ENCODE peak calls at places on chromosomes 7 and 10, in nine cellular contexts. Y is hypothalamus; A is substantia nigra; D is adrenal gland; E is posterior vena cava; Q is activated naive CD8-positive, alpha-beta T cell treated with anti-CD3 and anti-CD28 coated beads for 36 hours; B is GM04504; P is posterior cingulate gyrus; Z is naive B cell. L is an unnamed sample.

GRCh38 chr7:5797716-5798115 is 16.3 kb upstream of the RNF216 start:
- DNase-seq in A (no peak), B (no peak), D (no peak), P (no peak), Y (no peak), E (peak; percentile 12), Z (no peak), Q (no peak), L (no peak)

GRCh38 chr7:79386688-79387422 is 66.6 kb downstream of the MAGI2 start:
- DNase-seq in Q (no peak), D (no peak), B (peak; percentile 13), A (no peak), Z (no peak), Y (no peak), E (no peak), P (no peak), L (no peak)

GRCh38 chr10:95513941-95514392 is 47.2 kb downstream of the SORBS1 start:
- DNase-seq in B (no peak), Y (no peak), Q (no peak), P (peak; percentile 49), E (no peak), D (peak; percentile 60), Z (no peak), A (peak; percentile 12), L (no peak)

GRCh38 chr7:20191044-20191867 is 25.9 kb downstream of the MACC1 start:
- DNase-seq in P (no peak), E (no peak), Z (peak; percentile 15), Y (no peak), A (no peak), D (no peak), Q (no peak), B (no peak), L (no peak)

GRCh38 chr10:67936416-67936815 is 52.0 kb downstream of the SIRT1 start:
- DNase-seq in D (no peak), Q (no peak), E (no peak), P (no peak), B (peak; percentile 28), Y (no peak), Z (no peak), A (no peak), L (no peak)

GRCh38 chr7:6165521-6166325 is 106.7 kb downstream of the CYTH3 start:
- DNase-seq in Z (no peak), E (peak; percentile 49), Q (no peak), Y (no peak), B (no peak), P (no peak), D (no peak), A (no peak), L (no peak)

GRCh38 chr7:76428868-76429805 is 4.4 kb downstream of the ZP3 start:
- DNase-seq in Q (no peak), D (no peak), A (no peak), B (peak; percentile 24), Z (no peak), P (no peak), E (peak; percentile 62), Y (no peak), L (no peak)

GRCh38 chr10:113045155-113046055 is 95.4 kb downstream of the TCF7L2 start:
- DNase-seq in P (no peak), Y (no peak), E (no peak), A (no peak), D (no peak), Z (no peak), Q (no peak), B (peak; percentile 75), L (no peak)

GRCh38 chr10:80132299-80133139 is at the start of gene PLAC9:
- DNase-seq in D (no peak), Q (no peak), B (no peak), Z (no peak), Y (no peak), E (no peak), A (no peak), P (no peak), L (no peak)

GRCh38 chr7:39300276-39300675 is 265.9 kb upstream of the YAE1 start:
- DNase-seq in E (no peak), Z (no peak), Y (no peak), Q (no peak), P (no peak), D (no peak), B (no peak), A (no peak), L (no peak)

GRCh38 chr10:3786295-3786981 is 1.4 kb upstream of the KLF6 start:
- DNase-seq in B (no peak), D (peak; percentile 64), A (no peak), P (no peak), E (peak; percentile 81), Y (no peak), Q (peak; percentile 27), Z (no peak), L (no peak)

GRCh38 chr10:536935-537334 is 152.5 kb downstream of the DIP2C start:
- DNase-seq in B (no peak), D (no peak), Z (no peak), A (no peak), P (no peak), E (peak; percentile 34), Y (no peak), Q (no peak), L (no peak)

GRCh38 chr7:2633538-2634264 is 1.9 kb downstream of the TTYH3 start:
- DNase-seq in B (peak; percentile 89), P (no peak), Q (peak; percentile 62), Z (no peak), E (peak; percentile 93), A (no peak), D (peak; percentile 88), Y (no peak), L (no peak)

GRCh38 chr10:44369851-44370250 is 15.0 kb downstream of the CXCL12 start:
- DNase-seq in B (peak; percentile 38), D (no peak), Q (no peak), Y (no peak), P (no peak), Z (no peak), A (no peak), E (no peak), L (no peak)

GRCh38 chr7:134948736-134949135 is 37.6 kb upstream of the AGBL3 start:
- DNase-seq in D (no peak), Q (no peak), Z (no peak), A (no peak), E (no peak), P (no peak), Y (no peak), B (peak; percentile 17), L (no peak)

GRCh38 chr7:22121702-22122474 is 176.2 kb upstream of the CDCA7L start:
- DNase-seq in B (no peak), Z (no peak), A (no peak), P (no peak), Y (no peak), D (no peak), E (no peak), Q (no peak), L (no peak)

GRCh38 chr10:116038259-116038658 is 234.7 kb downstream of the GFRA1 start:
- DNase-seq in Q (no peak), B (peak; percentile 62), P (no peak), D (peak; percentile 51), A (no peak), E (no peak), Y (no peak), Z (no peak), L (no peak)

GRCh38 chr7:20331231-20331880 is 656 bp downstream of the ITGB8 start:
- DNase-seq in Y (peak; percentile 87), A (peak; percentile 76), Z (peak; percentile 50), D (peak; percentile 44), Q (peak; percentile 40), B (no peak), E (peak; percentile 84), P (peak; percentile 80), L (peak; percentile 62)

GRCh38 chr10:22723343-22723779 is 9.0 kb upstream of the PIP4K2A start:
- DNase-seq in Y (no peak), D (no peak), Z (peak; percentile 76), A (no peak), E (no peak), B (no peak), P (no peak), Q (no peak), L (no peak)

GRCh38 chr10:122894261-122894944 is 15.0 kb upstream of the FAM24B start:
- DNase-seq in Z (no peak), A (no peak), B (no peak), D (no peak), Q (no peak), P (no peak), Y (no peak), E (no peak), L (no peak)

GRCh38 chr10:100370561-100370975 is 23.5 kb downstream of the SCD start:
- DNase-seq in Q (no peak), D (no peak), E (no peak), A (no peak), Y (no peak), B (peak; percentile 51), P (no peak), Z (peak; percentile 48), L (no peak)